ENCODE peak calls at places on chromosomes 4 and X, in seven cellular contexts. One of them, this sample, is unnamed. For H3K4me1, the result is how much of the 10 kb centered on the place peaks cover.

GRCh38 chrX:10190367-10190766 is 33.6 kb downstream of the CLCN4 start:
- DNase-seq in ovary: no peak
- DNase-seq in tibial nerve: peak
- DNase-seq in GM12878: no peak
- DNase-seq in SK-N-SH: peak
- DNase-seq in sigmoid colon: no peak
- DNase-seq in A549: peak
- DNase-seq in this sample: no peak

GRCh38 chrX:147377728-147378127 is 534.0 kb upstream of the FMR1 start:
- DNase-seq in ovary: no peak
- DNase-seq in tibial nerve: no peak
- DNase-seq in GM12878: no peak
- DNase-seq in SK-N-SH: no peak
- DNase-seq in sigmoid colon: no peak
- DNase-seq in A549: no peak
- DNase-seq in this sample: no peak

GRCh38 chrX:111265506-111265905 is 4.8 kb downstream of the CAPN6 start:
- DNase-seq in ovary: no peak
- DNase-seq in tibial nerve: no peak
- DNase-seq in GM12878: no peak
- DNase-seq in SK-N-SH: no peak
- DNase-seq in sigmoid colon: no peak
- DNase-seq in A549: no peak
- DNase-seq in this sample: no peak

GRCh38 chrX:154138857-154139256 is 5.2 kb upstream of the OPN1LW start:
- DNase-seq in ovary: no peak
- DNase-seq in tibial nerve: no peak
- DNase-seq in GM12878: no peak
- DNase-seq in SK-N-SH: no peak
- DNase-seq in sigmoid colon: no peak
- DNase-seq in A549: no peak
- DNase-seq in this sample: no peak

GRCh38 chr4:17961249-17961648 is 60.3 kb downstream of the LCORL start:
- DNase-seq in ovary: no peak
- DNase-seq in tibial nerve: no peak
- DNase-seq in GM12878: no peak
- DNase-seq in SK-N-SH: no peak
- DNase-seq in sigmoid colon: no peak
- DNase-seq in A549: no peak
- DNase-seq in this sample: no peak

GRCh38 chr4:99845708-99846469 is 29.3 kb downstream of the DAPP1 start:
- DNase-seq in ovary: no peak
- DNase-seq in tibial nerve: no peak
- DNase-seq in GM12878: no peak
- DNase-seq in SK-N-SH: no peak
- DNase-seq in sigmoid colon: no peak
- DNase-seq in A549: no peak
- DNase-seq in this sample: no peak

GRCh38 chrX:2549874-2550273 is 49.1 kb upstream of the DHRSX start:
- DNase-seq in ovary: no peak
- DNase-seq in tibial nerve: no peak
- DNase-seq in GM12878: no peak
- DNase-seq in SK-N-SH: no peak
- DNase-seq in sigmoid colon: no peak
- DNase-seq in A549: no peak
- DNase-seq in this sample: no peak

GRCh38 chrX:78037881-78038280 is 66.2 kb upstream of the PGK1 start:
- DNase-seq in ovary: no peak
- DNase-seq in tibial nerve: no peak
- DNase-seq in GM12878: no peak
- DNase-seq in SK-N-SH: no peak
- DNase-seq in sigmoid colon: no peak
- DNase-seq in A549: no peak
- DNase-seq in this sample: no peak

GRCh38 chrX:123199338-123199737 is 15.3 kb downstream of the GRIA3 start:
- DNase-seq in ovary: no peak
- DNase-seq in tibial nerve: no peak
- DNase-seq in GM12878: no peak
- DNase-seq in SK-N-SH: no peak
- DNase-seq in sigmoid colon: no peak
- DNase-seq in A549: no peak
- DNase-seq in this sample: no peak

GRCh38 chr4:123104275-123104674 is 181.9 kb upstream of the NUDT6 start:
- DNase-seq in ovary: no peak
- DNase-seq in tibial nerve: no peak
- DNase-seq in GM12878: no peak
- DNase-seq in SK-N-SH: no peak
- DNase-seq in sigmoid colon: no peak
- DNase-seq in A549: no peak
- DNase-seq in this sample: no peak

GRCh38 chr4:116796022-116796421 is 289.4 kb downstream of the TRAM1L1 start:
- DNase-seq in ovary: no peak
- DNase-seq in tibial nerve: no peak
- DNase-seq in GM12878: no peak
- DNase-seq in SK-N-SH: no peak
- DNase-seq in sigmoid colon: no peak
- DNase-seq in A549: no peak
- DNase-seq in this sample: no peak

GRCh38 chr4:139501531-139502311 is 47.8 kb downstream of the RAB33B start:
- DNase-seq in ovary: no peak
- DNase-seq in tibial nerve: no peak
- DNase-seq in GM12878: no peak
- DNase-seq in SK-N-SH: no peak
- DNase-seq in sigmoid colon: no peak
- DNase-seq in A549: no peak
- DNase-seq in this sample: no peak

GRCh38 chr4:95534032-95534431 is 14.7 kb downstream of the UNC5C start:
- DNase-seq in ovary: no peak
- DNase-seq in tibial nerve: no peak
- DNase-seq in GM12878: no peak
- DNase-seq in SK-N-SH: no peak
- DNase-seq in sigmoid colon: no peak
- DNase-seq in A549: no peak
- DNase-seq in this sample: no peak

GRCh38 chr4:153514001-153514526 is 47.9 kb downstream of the TMEM131L start:
- DNase-seq in ovary: no peak
- DNase-seq in tibial nerve: no peak
- DNase-seq in GM12878: no peak
- DNase-seq in SK-N-SH: no peak
- DNase-seq in sigmoid colon: no peak
- DNase-seq in A549: peak
- DNase-seq in this sample: no peak

DNA sequence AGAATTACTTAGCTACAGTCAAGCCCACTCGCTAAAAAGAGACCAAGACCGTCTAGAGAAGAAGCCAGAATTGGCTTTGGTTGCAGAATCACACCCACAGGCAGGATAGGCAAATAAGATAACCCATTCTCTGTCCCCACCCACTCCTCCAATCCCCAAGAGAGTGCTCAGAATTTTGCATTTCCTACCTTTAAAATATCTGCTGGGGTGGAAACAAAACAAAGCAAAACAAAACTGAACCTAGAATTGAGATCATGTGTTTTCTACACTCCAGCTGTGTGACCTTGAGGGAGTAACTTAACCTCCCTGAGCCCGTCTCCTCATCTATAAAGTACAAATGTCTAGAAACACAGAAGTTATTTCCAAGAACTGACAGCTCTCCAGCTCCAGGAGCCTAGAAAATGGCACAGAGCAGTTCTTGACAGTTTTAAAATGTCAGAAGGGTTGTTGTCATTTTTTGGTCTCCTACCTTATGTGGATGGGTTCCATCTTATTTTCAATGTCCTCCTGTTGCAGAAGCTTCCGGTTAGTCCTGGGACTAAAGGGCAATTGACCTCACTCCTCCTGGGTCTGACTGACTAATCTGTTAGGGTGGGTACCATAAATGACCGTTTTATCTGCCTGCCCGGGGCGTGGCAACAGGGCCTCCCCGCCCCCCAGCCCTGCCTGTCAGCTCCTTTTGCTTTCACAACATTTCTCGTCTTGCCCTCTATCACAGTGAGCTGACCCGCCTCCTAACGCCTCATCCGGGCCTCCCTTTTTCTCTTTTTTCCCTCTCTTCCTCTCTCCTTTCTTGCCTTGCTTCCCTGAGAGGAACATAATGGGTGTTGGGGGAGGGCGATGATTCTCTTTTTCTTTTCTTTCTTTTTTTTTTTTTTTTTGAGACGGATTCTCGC is 114.0 kb downstream of the RBM47 start:
- DNase-seq in ovary: no peak
- DNase-seq in tibial nerve: no peak
- DNase-seq in GM12878: peak
- DNase-seq in SK-N-SH: no peak
- DNase-seq in sigmoid colon: no peak
- DNase-seq in A549: peak
- DNase-seq in this sample: peak
- TF ChIP-seq EP300 in ovary: no peak
- TF ChIP-seq EP300 in tibial nerve: no peak
- TF ChIP-seq EP300 in GM12878: no peak
- TF ChIP-seq EP300 in SK-N-SH: no peak
- TF ChIP-seq EP300 in sigmoid colon: no peak
- TF ChIP-seq EP300 in A549: no peak
- TF ChIP-seq EP300 in this sample: no peak

GRCh38 chr4:75289843-75290616 is 224.2 kb downstream of the RCHY1 start:
- DNase-seq in ovary: no peak
- DNase-seq in tibial nerve: no peak
- DNase-seq in GM12878: peak
- DNase-seq in SK-N-SH: no peak
- DNase-seq in sigmoid colon: no peak
- DNase-seq in A549: peak
- DNase-seq in this sample: peak
- TF ChIP-seq CTCF in ovary: no peak
- TF ChIP-seq CTCF in tibial nerve: no peak
- TF ChIP-seq CTCF in GM12878: peak
- TF ChIP-seq CTCF in SK-N-SH: peak
- TF ChIP-seq CTCF in sigmoid colon: no peak
- TF ChIP-seq CTCF in A549: no peak
- TF ChIP-seq CTCF in this sample: peak

GRCh38 chr4:41076481-41076880 is 137.9 kb downstream of the APBB2 start:
- DNase-seq in ovary: no peak
- DNase-seq in tibial nerve: no peak
- DNase-seq in GM12878: no peak
- DNase-seq in SK-N-SH: no peak
- DNase-seq in sigmoid colon: no peak
- DNase-seq in A549: no peak
- DNase-seq in this sample: no peak

GRCh38 chr4:41080964-41081363 is 133.4 kb downstream of the APBB2 start:
- DNase-seq in ovary: no peak
- DNase-seq in tibial nerve: no peak
- DNase-seq in GM12878: no peak
- DNase-seq in SK-N-SH: no peak
- DNase-seq in sigmoid colon: no peak
- DNase-seq in A549: no peak
- DNase-seq in this sample: no peak

GRCh38 chr4:41081847-41082246 is 132.5 kb downstream of the APBB2 start:
- DNase-seq in ovary: no peak
- DNase-seq in tibial nerve: no peak
- DNase-seq in GM12878: no peak
- DNase-seq in SK-N-SH: no peak
- DNase-seq in sigmoid colon: no peak
- DNase-seq in A549: no peak
- DNase-seq in this sample: no peak

GRCh38 chr4:41077628-41078027 is 136.7 kb downstream of the APBB2 start:
- DNase-seq in ovary: no peak
- DNase-seq in tibial nerve: no peak
- DNase-seq in GM12878: no peak
- DNase-seq in SK-N-SH: no peak
- DNase-seq in sigmoid colon: no peak
- DNase-seq in A549: no peak
- DNase-seq in this sample: no peak

GRCh38 chr4:41079871-41080565 is 134.3 kb downstream of the APBB2 start:
- DNase-seq in ovary: no peak
- DNase-seq in tibial nerve: no peak
- DNase-seq in GM12878: no peak
- DNase-seq in SK-N-SH: no peak
- DNase-seq in sigmoid colon: no peak
- DNase-seq in A549: no peak
- DNase-seq in this sample: no peak
- H3K4me1 ChIP-seq in ovary: under half
- H3K4me1 ChIP-seq in tibial nerve: under half
- H3K4me1 ChIP-seq in GM12878: under half
- H3K4me1 ChIP-seq in SK-N-SH: under half
- H3K4me1 ChIP-seq in sigmoid colon: under half
- H3K4me1 ChIP-seq in A549: under half
- H3K4me1 ChIP-seq in this sample: under half

GRCh38 chr4:98658287-98659105 is at the start of gene TSPAN5:
- DNase-seq in ovary: peak
- DNase-seq in tibial nerve: peak
- DNase-seq in GM12878: no peak
- DNase-seq in SK-N-SH: peak
- DNase-seq in sigmoid colon: peak
- DNase-seq in A549: peak
- DNase-seq in this sample: peak
- TF ChIP-seq EP300 in ovary: no peak
- TF ChIP-seq EP300 in tibial nerve: no peak
- TF ChIP-seq EP300 in GM12878: no peak
- TF ChIP-seq EP300 in SK-N-SH: no peak
- TF ChIP-seq EP300 in sigmoid colon: no peak
- TF ChIP-seq EP300 in A549: no peak
- TF ChIP-seq EP300 in this sample: no peak

GRCh38 chr4:2963185-2964076 is at the start of the genes GRK4 and NOP14:
- DNase-seq in ovary: peak
- DNase-seq in tibial nerve: peak
- DNase-seq in GM12878: peak
- DNase-seq in SK-N-SH: peak
- DNase-seq in sigmoid colon: peak
- DNase-seq in A549: peak
- DNase-seq in this sample: peak
- TF ChIP-seq CTCF in ovary: no peak
- TF ChIP-seq CTCF in tibial nerve: peak
- TF ChIP-seq CTCF in GM12878: no peak
- TF ChIP-seq CTCF in SK-N-SH: peak
- TF ChIP-seq CTCF in sigmoid colon: peak
- TF ChIP-seq CTCF in A549: no peak
- TF ChIP-seq CTCF in this sample: no peak